ENCODE peak calls at places on chromosomes 11 and 22, in six cellular contexts. One of them, this sample, is unnamed.

GRCh38 chr22:39253427-39254070 is 8.8 kb upstream of the PDGFB start:
- DNase-seq in CD8-positive, alpha-beta memory T cell: no peak
- DNase-seq in CD8-positive, alpha-beta T cell: no peak
- DNase-seq in fibroblast of mammary gland: peak
- DNase-seq in astrocyte of the spinal cord: peak
- DNase-seq in astrocyte: peak
- DNase-seq in this sample: no peak

GRCh38 chr11:126205359-126205758 is 6.1 kb downstream of the RPUSD4 start:
- DNase-seq in astrocyte of the spinal cord: no peak
- DNase-seq in CD8-positive, alpha-beta memory T cell: no peak
- DNase-seq in fibroblast of mammary gland: no peak
- DNase-seq in CD8-positive, alpha-beta T cell: no peak
- DNase-seq in astrocyte: no peak
- DNase-seq in this sample: no peak

GRCh38 chr22:43273902-43274484 is 69.2 kb downstream of the SCUBE1 start:
- DNase-seq in astrocyte: no peak
- DNase-seq in astrocyte of the spinal cord: peak
- DNase-seq in CD8-positive, alpha-beta memory T cell: no peak
- DNase-seq in CD8-positive, alpha-beta T cell: peak
- DNase-seq in fibroblast of mammary gland: peak
- DNase-seq in this sample: no peak

GRCh38 chr22:35314161-35314942 is 14.7 kb downstream of the TOM1 start:
- DNase-seq in astrocyte of the spinal cord: no peak
- DNase-seq in CD8-positive, alpha-beta memory T cell: no peak
- DNase-seq in fibroblast of mammary gland: no peak
- DNase-seq in CD8-positive, alpha-beta T cell: no peak
- DNase-seq in astrocyte: no peak
- DNase-seq in this sample: no peak

GRCh38 chr11:129440028-129440630 is 64.5 kb downstream of the BARX2 start:
- DNase-seq in astrocyte of the spinal cord: peak
- DNase-seq in fibroblast of mammary gland: no peak
- DNase-seq in astrocyte: peak
- DNase-seq in CD8-positive, alpha-beta T cell: no peak
- DNase-seq in CD8-positive, alpha-beta memory T cell: no peak
- DNase-seq in this sample: no peak

GRCh38 chr22:38882480-38882879 is 10.5 kb upstream of the CBX6 start:
- DNase-seq in CD8-positive, alpha-beta T cell: no peak
- DNase-seq in fibroblast of mammary gland: peak
- DNase-seq in astrocyte of the spinal cord: no peak
- DNase-seq in CD8-positive, alpha-beta memory T cell: no peak
- DNase-seq in astrocyte: no peak
- DNase-seq in this sample: no peak

GRCh38 chr11:101567086-101567485 is 16.7 kb downstream of the TRPC6 start:
- DNase-seq in CD8-positive, alpha-beta T cell: no peak
- DNase-seq in CD8-positive, alpha-beta memory T cell: no peak
- DNase-seq in astrocyte of the spinal cord: no peak
- DNase-seq in astrocyte: no peak
- DNase-seq in fibroblast of mammary gland: no peak
- DNase-seq in this sample: no peak

GRCh38 chr11:73322111-73322985 is 14.3 kb downstream of the ARHGEF17 start:
- DNase-seq in CD8-positive, alpha-beta memory T cell: no peak
- DNase-seq in fibroblast of mammary gland: peak
- DNase-seq in astrocyte of the spinal cord: peak
- DNase-seq in CD8-positive, alpha-beta T cell: no peak
- DNase-seq in astrocyte: no peak
- DNase-seq in this sample: no peak

GRCh38 chr22:17633217-17633997 is 4.9 kb upstream of the ATP6V1E1 start:
- DNase-seq in CD8-positive, alpha-beta T cell: no peak
- DNase-seq in fibroblast of mammary gland: peak
- DNase-seq in astrocyte: peak
- DNase-seq in astrocyte of the spinal cord: peak
- DNase-seq in CD8-positive, alpha-beta memory T cell: no peak
- DNase-seq in this sample: no peak

DNA sequence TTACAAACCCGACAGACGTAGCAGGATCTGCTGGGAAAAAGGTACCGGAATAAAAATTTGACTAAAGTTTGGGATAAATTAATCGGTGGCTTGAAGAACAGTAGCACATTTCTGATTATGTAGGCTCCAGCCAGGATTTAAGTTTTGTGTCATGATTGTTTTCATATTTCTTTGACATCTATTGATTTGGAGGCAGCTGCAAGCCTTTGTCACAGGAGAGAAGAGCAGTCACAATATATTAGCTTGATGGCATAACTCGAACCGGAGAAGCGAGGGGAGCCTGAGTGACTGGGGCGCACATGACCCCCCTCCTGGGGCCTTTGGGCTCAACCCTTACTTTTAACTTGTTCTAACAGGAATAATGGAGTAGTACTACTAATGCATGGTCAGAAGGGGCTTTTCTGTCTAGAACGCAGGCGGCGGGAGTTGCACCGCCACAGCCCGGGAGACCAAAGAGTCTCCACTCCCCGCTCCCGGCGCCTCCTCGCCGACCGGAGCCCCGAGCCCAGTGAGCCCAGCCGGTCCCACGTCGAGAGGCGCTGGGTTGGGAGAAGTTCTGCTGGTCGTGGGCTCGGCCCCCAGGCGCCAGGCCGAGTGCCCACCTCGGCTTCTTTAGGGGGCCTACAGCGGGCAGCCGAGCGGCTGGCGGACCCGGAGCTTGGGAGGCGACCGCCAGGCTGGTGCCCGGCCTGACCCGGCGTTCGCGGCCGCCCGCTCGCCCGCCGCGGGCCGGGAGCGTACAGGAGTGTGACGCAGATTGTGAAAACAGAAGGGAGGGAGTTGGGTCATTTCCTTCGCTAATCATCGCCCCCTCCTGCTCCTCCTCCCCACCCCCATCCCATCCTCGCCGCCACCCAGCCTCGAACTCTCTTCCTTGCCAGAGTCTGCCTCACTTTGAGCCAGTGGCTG is 15.7 kb upstream of the PAX6 start:
- DNase-seq in astrocyte: no peak
- DNase-seq in CD8-positive, alpha-beta memory T cell: no peak
- DNase-seq in CD8-positive, alpha-beta T cell: no peak
- DNase-seq in astrocyte of the spinal cord: no peak
- DNase-seq in fibroblast of mammary gland: no peak
- DNase-seq in this sample: no peak
- H3K4me3 ChIP-seq in astrocyte: peak
- H3K4me3 ChIP-seq in CD8-positive, alpha-beta memory T cell: no peak
- H3K4me3 ChIP-seq in CD8-positive, alpha-beta T cell: no peak
- H3K4me3 ChIP-seq in astrocyte of the spinal cord: no peak
- H3K4me3 ChIP-seq in fibroblast of mammary gland: no peak
- H3K4me3 ChIP-seq in this sample: no peak

GRCh38 chr11:118790357-118791014 is 478 bp downstream of the DDX6 start:
- DNase-seq in fibroblast of mammary gland: peak
- DNase-seq in CD8-positive, alpha-beta T cell: peak
- DNase-seq in astrocyte: peak
- DNase-seq in astrocyte of the spinal cord: peak
- DNase-seq in CD8-positive, alpha-beta memory T cell: peak
- DNase-seq in this sample: peak

GRCh38 chr11:118789501-118790356 is 1.2 kb downstream of the DDX6 start:
- DNase-seq in astrocyte: peak
- DNase-seq in CD8-positive, alpha-beta T cell: peak
- DNase-seq in astrocyte of the spinal cord: peak
- DNase-seq in fibroblast of mammary gland: peak
- DNase-seq in CD8-positive, alpha-beta memory T cell: peak
- DNase-seq in this sample: peak

GRCh38 chr11:118791015-118791960 is at the start of gene DDX6:
- DNase-seq in CD8-positive, alpha-beta T cell: peak
- DNase-seq in fibroblast of mammary gland: peak
- DNase-seq in astrocyte of the spinal cord: peak
- DNase-seq in astrocyte: peak
- DNase-seq in CD8-positive, alpha-beta memory T cell: peak
- DNase-seq in this sample: peak

GRCh38 chr11:118791961-118792578 is 1.1 kb upstream of the DDX6 start:
- DNase-seq in astrocyte: no peak
- DNase-seq in fibroblast of mammary gland: no peak
- DNase-seq in CD8-positive, alpha-beta T cell: peak
- DNase-seq in CD8-positive, alpha-beta memory T cell: peak
- DNase-seq in astrocyte of the spinal cord: no peak
- DNase-seq in this sample: no peak

DNA sequence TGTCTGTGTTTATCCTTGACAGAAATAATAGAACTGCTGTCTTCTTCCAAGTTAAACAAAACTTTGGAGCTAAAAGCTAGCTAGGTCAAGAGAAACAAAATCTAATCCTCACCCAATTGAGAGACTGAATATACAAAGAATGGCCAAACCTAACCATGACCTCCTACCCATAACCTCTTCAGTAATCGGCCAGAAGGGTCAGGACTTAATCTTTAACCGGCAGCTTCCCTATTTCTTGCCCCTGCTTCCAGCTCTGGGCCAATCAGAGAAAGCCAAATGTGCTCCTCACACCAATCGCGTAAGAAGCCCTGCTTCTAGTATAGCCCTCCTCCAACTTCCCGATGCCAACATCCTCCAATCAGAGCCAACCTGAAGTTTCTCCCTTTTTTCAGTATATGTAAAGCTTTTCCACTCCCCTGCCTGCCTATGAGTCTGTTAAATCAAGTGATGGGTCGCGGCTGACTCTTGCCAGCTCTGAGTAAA is 1.7 kb upstream of the DDX6 start:
- DNase-seq in astrocyte: peak
- DNase-seq in CD8-positive, alpha-beta memory T cell: peak
- DNase-seq in astrocyte of the spinal cord: peak
- DNase-seq in fibroblast of mammary gland: peak
- DNase-seq in CD8-positive, alpha-beta T cell: peak
- DNase-seq in this sample: peak
- H3K4me3 ChIP-seq in astrocyte: peak
- H3K4me3 ChIP-seq in CD8-positive, alpha-beta memory T cell: peak
- H3K4me3 ChIP-seq in astrocyte of the spinal cord: peak
- H3K4me3 ChIP-seq in fibroblast of mammary gland: peak
- H3K4me3 ChIP-seq in CD8-positive, alpha-beta T cell: peak
- H3K4me3 ChIP-seq in this sample: peak

GRCh38 chr11:131851951-131852350 is 481.5 kb downstream of the NTM start:
- DNase-seq in astrocyte of the spinal cord: no peak
- DNase-seq in CD8-positive, alpha-beta memory T cell: no peak
- DNase-seq in fibroblast of mammary gland: no peak
- DNase-seq in astrocyte: no peak
- DNase-seq in CD8-positive, alpha-beta T cell: no peak
- DNase-seq in this sample: no peak
- H3K4me3 ChIP-seq in astrocyte of the spinal cord: no peak
- H3K4me3 ChIP-seq in CD8-positive, alpha-beta memory T cell: no peak
- H3K4me3 ChIP-seq in fibroblast of mammary gland: no peak
- H3K4me3 ChIP-seq in astrocyte: no peak
- H3K4me3 ChIP-seq in CD8-positive, alpha-beta T cell: no peak
- H3K4me3 ChIP-seq in this sample: no peak

DNA sequence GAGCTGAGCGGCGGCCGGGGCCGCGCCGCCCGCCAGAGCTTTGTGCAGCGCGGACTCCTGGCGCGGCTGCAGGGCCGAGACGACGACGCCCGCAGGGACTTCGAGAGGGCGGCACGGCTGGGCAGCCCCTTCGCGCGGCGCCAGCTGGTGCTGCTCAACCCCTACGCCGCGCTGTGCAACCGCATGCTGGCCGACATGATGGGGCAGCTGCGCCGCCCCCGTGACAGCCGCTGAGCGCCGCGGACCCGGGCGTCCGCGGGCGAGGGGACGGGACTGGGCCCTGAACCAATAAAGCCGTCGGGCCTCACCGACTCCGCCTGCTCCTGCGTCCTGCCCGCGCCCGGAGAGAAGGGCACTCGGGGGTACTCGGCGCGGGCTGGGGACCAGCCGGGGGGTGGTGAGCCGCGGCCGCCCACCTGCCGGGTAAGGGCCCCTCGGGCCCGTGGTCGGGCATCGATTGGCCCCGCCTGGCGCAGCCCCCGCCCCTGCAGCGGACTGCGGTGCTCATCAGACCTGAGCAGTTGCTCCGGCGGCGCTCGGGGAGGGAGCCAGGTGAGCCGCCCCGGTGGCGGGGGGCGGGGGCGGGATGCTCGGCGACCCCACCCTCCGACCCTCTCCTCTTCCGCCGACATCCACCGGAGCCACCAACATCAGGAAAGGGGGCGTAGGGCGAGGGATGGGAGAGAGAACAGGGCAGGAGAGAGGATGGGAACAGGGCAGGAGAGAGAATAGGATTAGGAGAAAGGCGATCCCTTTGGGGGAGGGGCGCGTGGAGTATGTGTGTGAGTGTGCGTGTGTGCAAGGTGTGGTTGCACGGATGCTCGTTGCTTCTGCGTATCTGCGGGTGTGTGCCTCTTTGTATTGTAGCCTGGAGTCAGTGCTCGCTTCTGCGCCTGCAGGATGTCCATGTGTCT is at the start of gene TMEM25:
- DNase-seq in astrocyte: peak
- DNase-seq in CD8-positive, alpha-beta memory T cell: peak
- DNase-seq in fibroblast of mammary gland: peak
- DNase-seq in astrocyte of the spinal cord: peak
- DNase-seq in CD8-positive, alpha-beta T cell: peak
- DNase-seq in this sample: no peak
- H3K4me3 ChIP-seq in astrocyte: peak
- H3K4me3 ChIP-seq in CD8-positive, alpha-beta memory T cell: peak
- H3K4me3 ChIP-seq in fibroblast of mammary gland: peak
- H3K4me3 ChIP-seq in astrocyte of the spinal cord: peak
- H3K4me3 ChIP-seq in CD8-positive, alpha-beta T cell: peak
- H3K4me3 ChIP-seq in this sample: peak

GRCh38 chr11:87878373-87878779 is 296.9 kb downstream of the RAB38 start:
- DNase-seq in CD8-positive, alpha-beta memory T cell: no peak
- DNase-seq in astrocyte: peak
- DNase-seq in CD8-positive, alpha-beta T cell: no peak
- DNase-seq in astrocyte of the spinal cord: peak
- DNase-seq in fibroblast of mammary gland: peak
- DNase-seq in this sample: no peak

DNA sequence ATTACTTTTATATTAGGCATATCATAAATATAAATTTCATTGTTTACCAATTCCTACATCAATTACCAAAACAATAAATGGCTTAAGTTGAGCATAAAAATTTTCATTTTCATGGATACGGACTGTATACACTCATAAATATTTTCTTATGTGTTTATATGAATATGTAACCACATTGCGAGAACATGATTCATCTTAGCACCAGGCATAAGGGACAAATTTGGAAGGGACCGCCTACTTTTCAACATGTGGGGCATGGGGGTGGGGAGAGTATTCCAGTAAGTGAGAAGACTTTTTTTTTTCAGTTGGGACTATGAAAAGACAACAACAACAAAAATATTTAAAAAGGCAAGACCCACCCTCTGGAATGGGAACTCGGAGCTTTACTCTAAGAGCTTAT is 296.1 kb downstream of the RAB38 start:
- DNase-seq in astrocyte of the spinal cord: no peak
- DNase-seq in CD8-positive, alpha-beta memory T cell: no peak
- DNase-seq in fibroblast of mammary gland: peak
- DNase-seq in astrocyte: no peak
- DNase-seq in CD8-positive, alpha-beta T cell: no peak
- DNase-seq in this sample: no peak
- H3K4me3 ChIP-seq in astrocyte of the spinal cord: no peak
- H3K4me3 ChIP-seq in CD8-positive, alpha-beta memory T cell: no peak
- H3K4me3 ChIP-seq in fibroblast of mammary gland: no peak
- H3K4me3 ChIP-seq in astrocyte: no peak
- H3K4me3 ChIP-seq in CD8-positive, alpha-beta T cell: no peak
- H3K4me3 ChIP-seq in this sample: no peak

DNA sequence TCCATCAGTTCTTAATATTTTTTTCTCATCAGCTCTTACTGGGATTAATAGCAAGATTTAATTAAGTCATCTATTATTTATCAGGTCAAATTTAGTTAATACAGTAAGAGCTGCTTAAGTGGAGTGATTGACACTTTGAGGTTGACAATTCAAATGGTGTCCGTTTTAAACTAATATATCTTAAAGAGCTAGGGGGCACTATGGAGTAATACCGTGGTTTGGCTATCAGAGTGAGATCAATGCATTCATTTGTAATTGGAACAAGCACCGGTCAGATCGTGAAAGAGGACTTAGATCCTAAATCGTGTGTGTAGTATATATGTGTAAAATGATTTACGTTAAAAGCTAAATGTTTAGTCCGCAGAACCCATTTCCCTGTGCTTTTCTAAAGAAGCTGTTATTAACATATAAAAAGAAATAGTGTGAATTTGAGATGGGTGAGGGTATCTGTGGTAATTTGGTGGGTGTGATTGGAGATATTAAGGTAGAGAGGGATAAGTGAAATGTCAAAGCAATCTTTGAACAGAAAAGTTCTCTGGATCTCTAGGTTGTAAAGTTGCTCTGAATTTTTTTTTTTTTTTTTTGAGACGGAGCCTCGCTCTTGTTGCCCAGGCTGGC is 2.3 kb downstream of the SIK2 start:
- DNase-seq in CD8-positive, alpha-beta T cell: no peak
- DNase-seq in astrocyte of the spinal cord: peak
- DNase-seq in astrocyte: peak
- DNase-seq in fibroblast of mammary gland: peak
- DNase-seq in CD8-positive, alpha-beta memory T cell: no peak
- DNase-seq in this sample: no peak
- H3K4me3 ChIP-seq in CD8-positive, alpha-beta T cell: no peak
- H3K4me3 ChIP-seq in astrocyte of the spinal cord: peak
- H3K4me3 ChIP-seq in astrocyte: peak
- H3K4me3 ChIP-seq in fibroblast of mammary gland: peak
- H3K4me3 ChIP-seq in CD8-positive, alpha-beta memory T cell: no peak
- H3K4me3 ChIP-seq in this sample: no peak

This sample was measured in GM12864.